ENCODE peak calls at places on chromosomes 3 and 15, in nine cellular contexts. G is astrocyte of the spinal cord, X is neural crest cell, Y is heart right ventricle, S is natural killer cell, H is fibroblast of pulmonary artery, Z is RWPE1, O is spleen, U is endothelial cell. B is an unnamed sample.

GRCh38 chr15:50134524-50135024 is 15.5 kb upstream of the ATP8B4 start:
- DNase-seq in G (peak), X (no peak), Y (no peak), S (no peak), H (peak), Z (peak), O (no peak), U (no peak), B (no peak)

GRCh38 chr15:65101418-65101890 is 13.5 kb downstream of the UBAP1L start:
- DNase-seq in G (peak), X (peak), Y (peak), S (no peak), H (peak), Z (peak), O (no peak), U (peak), B (peak)

GRCh38 chr3:190064112-190064511 is 56.6 kb downstream of the P3H2 start:
- DNase-seq in G (peak), X (no peak), Y (no peak), S (no peak), H (peak), Z (peak), O (no peak), U (no peak), B (no peak)

GRCh38 chr15:30921781-30922371 is 18.2 kb downstream of the FAN1 start:
- DNase-seq in G (peak), X (no peak), Y (peak), S (no peak), H (no peak), Z (no peak), O (no peak), U (no peak), B (no peak)

GRCh38 chr3:175070946-175071345 is 211.8 kb downstream of the NAALADL2 start:
- DNase-seq in G (no peak), X (no peak), Y (no peak), S (no peak), H (no peak), Z (no peak), O (no peak), U (no peak), B (no peak)

GRCh38 chr15:68789041-68789920 is 31.4 kb downstream of the ANP32A start:
- DNase-seq in G (no peak), X (no peak), Y (no peak), S (no peak), H (no peak), Z (no peak), O (no peak), U (no peak), B (no peak)

GRCh38 chr15:78212008-78212407 is 22.4 kb downstream of the ACSBG1 start:
- DNase-seq in G (no peak), X (no peak), Y (no peak), S (no peak), H (no peak), Z (no peak), O (no peak), U (no peak), B (no peak)

GRCh38 chr3:69368129-69368741 is 17.7 kb downstream of the FRMD4B start:
- DNase-seq in G (no peak), X (no peak), Y (no peak), S (peak), H (peak), Z (no peak), O (no peak), U (no peak), B (no peak)

GRCh38 chr3:56297281-56297680 is 171.0 kb downstream of the ERC2 start:
- DNase-seq in G (no peak), X (no peak), Y (no peak), S (no peak), H (no peak), Z (no peak), O (no peak), U (no peak), B (no peak)

GRCh38 chr15:57090460-57090859 is 172.0 kb downstream of the TCF12 start:
- DNase-seq in G (no peak), X (no peak), Y (no peak), S (no peak), H (no peak), Z (no peak), O (no peak), U (no peak), B (no peak)

GRCh38 chr3:42906085-42906904 is at the start of gene ZNF662:
- DNase-seq in G (peak), X (no peak), Y (peak), S (no peak), H (peak), Z (peak), O (peak), U (no peak), B (peak)

GRCh38 chr15:73518180-73518862 is 75.4 kb downstream of the REC114 start:
- DNase-seq in G (no peak), X (no peak), Y (no peak), S (no peak), H (no peak), Z (no peak), O (no peak), U (no peak), B (no peak)

GRCh38 chr15:41115088-41115651 is 910 bp downstream of the INO80 start:
- DNase-seq in G (peak), X (no peak), Y (no peak), S (no peak), H (peak), Z (peak), O (no peak), U (peak), B (no peak)

GRCh38 chr3:170360916-170361315 is 3.4 kb downstream of the SKIL start:
- DNase-seq in G (no peak), X (no peak), Y (no peak), S (no peak), H (no peak), Z (no peak), O (no peak), U (no peak), B (no peak)

GRCh38 chr15:32908135-32908801 is 190.5 kb downstream of the GREM1 start:
- DNase-seq in G (peak), X (no peak), Y (no peak), S (no peak), H (peak), Z (no peak), O (no peak), U (no peak), B (no peak)

GRCh38 chr15:86355798-86356197 is 276.1 kb downstream of the AGBL1 start:
- DNase-seq in G (no peak), X (no peak), Y (no peak), S (no peak), H (no peak), Z (no peak), O (no peak), U (peak), B (no peak)

GRCh38 chr3:187983484-187984124 is 170.4 kb upstream of the LPP start:
- DNase-seq in G (no peak), X (no peak), Y (no peak), S (no peak), H (no peak), Z (no peak), O (no peak), U (no peak), B (no peak)
- TF ChIP-seq CTCF in G (no peak), X (no peak), Y (no peak), S (no peak), H (no peak), Z (no peak), O (no peak), U (no peak), B (no peak)

DNA sequence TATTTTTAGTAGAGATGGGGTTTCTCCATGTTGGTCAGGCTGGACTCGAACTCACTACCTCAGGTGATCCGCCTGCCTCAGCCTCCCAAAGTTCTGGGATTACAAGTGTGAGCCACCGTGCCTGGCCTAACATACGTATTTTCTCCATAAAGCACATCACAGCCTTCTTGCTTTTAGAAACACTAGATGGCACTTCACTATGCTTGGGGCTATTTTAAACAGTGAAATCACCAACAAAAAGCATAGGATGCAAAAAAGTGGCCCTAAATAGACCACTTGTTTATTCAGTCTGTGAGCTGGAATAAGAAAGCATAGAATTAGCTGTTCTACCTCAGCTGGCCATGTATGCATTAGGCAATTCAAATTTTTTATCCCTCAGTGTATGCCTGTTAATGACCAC is 46.0 kb downstream of the PRICKLE2 start:
- DNase-seq in G (no peak), X (no peak), Y (no peak), S (no peak), H (no peak), Z (no peak), O (no peak), U (no peak), B (no peak)
- TF ChIP-seq CTCF in G (no peak), X (no peak), Y (peak), S (no peak), H (peak), Z (no peak), O (no peak), U (no peak), B (no peak)

GRCh38 chr15:79427781-79428598 is 4.1 kb upstream of the MINAR1 start:
- DNase-seq in G (no peak), X (no peak), Y (no peak), S (no peak), H (no peak), Z (no peak), O (no peak), U (no peak), B (no peak)

GRCh38 chr15:79430901-79431635 is 1.1 kb upstream of the MINAR1 start:
- DNase-seq in G (no peak), X (no peak), Y (no peak), S (no peak), H (no peak), Z (no peak), O (no peak), U (no peak), B (no peak)

GRCh38 chr15:79425591-79426295 is 6.4 kb upstream of the MINAR1 start:
- DNase-seq in G (no peak), X (no peak), Y (no peak), S (no peak), H (no peak), Z (no peak), O (no peak), U (no peak), B (no peak)
- TF ChIP-seq CTCF in G (no peak), X (no peak), Y (no peak), S (no peak), H (no peak), Z (no peak), O (no peak), U (no peak), B (no peak)

GRCh38 chr3:12135029-12135634 is 23.6 kb downstream of the TIMP4 start:
- DNase-seq in G (peak), X (peak), Y (peak), S (peak), H (peak), Z (peak), O (peak), U (peak), B (peak)

GRCh38 chr3:12141350-12141749 is 17.4 kb downstream of the TIMP4 start:
- DNase-seq in G (no peak), X (no peak), Y (no peak), S (no peak), H (no peak), Z (no peak), O (no peak), U (no peak), B (no peak)

GRCh38 chr3:12139111-12139511 is 19.6 kb downstream of the TIMP4 start:
- DNase-seq in G (peak), X (peak), Y (no peak), S (no peak), H (peak), Z (peak), O (no peak), U (peak), B (peak)

GRCh38 chr3:12136371-12136770 is 22.3 kb downstream of the TIMP4 start:
- DNase-seq in G (no peak), X (no peak), Y (no peak), S (no peak), H (no peak), Z (no peak), O (no peak), U (no peak), B (no peak)

DNA sequence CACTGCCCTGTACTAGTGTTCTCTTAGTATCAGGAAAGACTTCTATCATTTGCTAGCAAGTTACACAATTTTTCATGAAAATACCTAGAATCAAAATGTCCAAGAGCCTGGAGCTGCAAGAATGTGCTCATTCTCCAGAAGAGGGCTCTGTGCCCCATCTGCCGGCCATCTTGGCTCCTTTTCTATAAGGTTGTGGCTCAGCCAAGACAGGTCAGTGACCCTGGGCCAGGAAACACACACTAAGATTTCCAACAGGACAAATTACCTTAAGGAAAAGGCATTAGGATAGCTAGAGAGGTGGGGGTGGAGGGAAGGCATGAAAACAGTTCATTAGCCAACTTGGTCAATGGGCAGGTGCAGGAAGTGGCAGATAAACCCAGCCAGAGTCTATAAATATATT is 20.7 kb downstream of the TIMP4 start:
- DNase-seq in G (peak), X (peak), Y (peak), S (no peak), H (peak), Z (no peak), O (no peak), U (peak), B (peak)
- TF ChIP-seq CTCF in G (peak), X (peak), Y (peak), S (no peak), H (peak), Z (peak), O (no peak), U (no peak), B (no peak)

GRCh38 chr3:50274371-50275104 is 4.3 kb upstream of the LSMEM2 start:
- DNase-seq in G (peak), X (peak), Y (peak), S (peak), H (peak), Z (no peak), O (peak), U (peak), B (peak)
- TF ChIP-seq CTCF in G (peak), X (peak), Y (peak), S (peak), H (peak), Z (peak), O (peak), U (peak), B (peak)

DNA sequence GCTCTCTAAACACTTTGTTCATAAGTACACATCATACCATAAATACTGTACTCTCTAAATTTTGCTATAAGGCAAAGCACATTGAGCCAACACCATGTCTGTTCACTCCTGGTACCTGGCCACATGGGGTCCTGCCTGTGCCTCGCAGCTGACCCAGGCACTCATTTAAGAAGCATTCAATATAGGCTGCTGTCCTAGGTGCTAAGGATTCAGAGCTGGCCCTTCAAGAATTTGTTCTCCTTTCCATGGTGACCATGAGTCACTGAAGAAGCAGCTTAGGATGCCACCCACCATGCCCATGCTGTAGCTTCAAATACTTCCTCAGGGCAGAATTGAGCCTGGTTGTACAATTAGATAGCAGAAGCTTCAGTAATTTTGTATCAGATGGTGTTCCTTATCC is 119.2 kb upstream of the ZBED2 start:
- DNase-seq in G (peak), X (no peak), Y (no peak), S (no peak), H (peak), Z (no peak), O (no peak), U (no peak), B (no peak)
- TF ChIP-seq CTCF in G (peak), X (no peak), Y (no peak), S (no peak), H (no peak), Z (no peak), O (no peak), U (no peak), B (no peak)

DNA sequence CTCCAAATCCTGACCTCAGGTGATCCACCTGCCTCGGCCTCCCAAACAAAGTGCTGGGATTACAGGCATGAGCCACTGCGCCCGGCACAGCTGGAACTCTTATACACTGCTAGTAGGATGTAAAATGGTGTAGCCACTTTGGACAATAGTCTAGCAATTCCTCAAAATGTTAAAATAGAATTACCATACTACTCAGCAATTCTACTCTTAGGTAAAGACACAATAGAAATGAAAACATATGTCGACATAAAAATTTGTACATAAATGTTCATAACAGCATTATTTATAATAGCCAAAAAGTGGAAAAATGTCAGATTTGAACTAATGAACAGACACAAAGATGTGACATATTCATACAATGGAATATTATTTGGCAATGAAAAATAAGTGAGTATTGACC is 33.4 kb downstream of the RAD18 start:
- DNase-seq in G (no peak), X (no peak), Y (no peak), S (no peak), H (no peak), Z (no peak), O (no peak), U (no peak), B (no peak)
- TF ChIP-seq CTCF in G (no peak), X (no peak), Y (no peak), S (no peak), H (no peak), Z (no peak), O (no peak), U (no peak), B (no peak)

B was measured in glutamatergic neuron.